ENCODE peak calls at places on chromosome 20, in five cellular contexts. One of them, this sample, is unnamed.

GRCh38 chr20:59518881-59519706 is 85.2 kb upstream of the PHACTR3 start:
- DNase-seq in tibial nerve: no peak
- DNase-seq in GF-D8: no peak
- DNase-seq in adrenal gland: no peak
- DNase-seq in NCI-H2081: peak; percentile 15
- DNase-seq in this sample: peak; percentile 54

GRCh38 chr20:56391596-56392281 is at the start of gene AURKA:
- DNase-seq in tibial nerve: no peak
- DNase-seq in GF-D8: no peak
- DNase-seq in adrenal gland: no peak
- DNase-seq in NCI-H2081: no peak
- DNase-seq in this sample: no peak

GRCh38 chr20:54123587-54124180 is 50.1 kb downstream of the CYP24A1 start:
- DNase-seq in tibial nerve: no peak
- DNase-seq in GF-D8: no peak
- DNase-seq in adrenal gland: peak; percentile 53
- DNase-seq in NCI-H2081: no peak
- DNase-seq in this sample: no peak

GRCh38 chr20:37207176-37207575 is 27.8 kb upstream of the MROH8 start:
- DNase-seq in tibial nerve: no peak
- DNase-seq in GF-D8: no peak
- DNase-seq in adrenal gland: peak; percentile 56
- DNase-seq in NCI-H2081: no peak
- DNase-seq in this sample: no peak

GRCh38 chr20:6265204-6265904 is 142.5 kb upstream of the FERMT1 start:
- DNase-seq in tibial nerve: no peak
- DNase-seq in GF-D8: no peak
- DNase-seq in adrenal gland: no peak
- DNase-seq in NCI-H2081: peak; percentile 33
- DNase-seq in this sample: no peak

GRCh38 chr20:41329435-41330342 is 10.9 kb upstream of the LPIN3 start:
- DNase-seq in tibial nerve: peak; percentile 62
- DNase-seq in GF-D8: peak; percentile 60
- DNase-seq in adrenal gland: peak; percentile 95
- DNase-seq in NCI-H2081: no peak
- DNase-seq in this sample: no peak

GRCh38 chr20:60993647-60994046 is 258.4 kb upstream of the CDH4 start:
- DNase-seq in tibial nerve: no peak
- DNase-seq in GF-D8: no peak
- DNase-seq in adrenal gland: no peak
- DNase-seq in NCI-H2081: no peak
- DNase-seq in this sample: no peak

GRCh38 chr20:53466279-53466678 is 127.4 kb downstream of the ZNF217 start:
- DNase-seq in tibial nerve: no peak
- DNase-seq in GF-D8: no peak
- DNase-seq in adrenal gland: no peak
- DNase-seq in NCI-H2081: no peak
- DNase-seq in this sample: no peak

GRCh38 chr20:5039255-5039657 is 37.9 kb upstream of the SLC23A2 start:
- DNase-seq in tibial nerve: no peak
- DNase-seq in GF-D8: no peak
- DNase-seq in adrenal gland: no peak
- DNase-seq in NCI-H2081: no peak
- DNase-seq in this sample: no peak

GRCh38 chr20:23320317-23320716 is 30.3 kb upstream of the NXT1 start:
- DNase-seq in tibial nerve: no peak
- DNase-seq in GF-D8: no peak
- DNase-seq in adrenal gland: no peak
- DNase-seq in NCI-H2081: no peak
- DNase-seq in this sample: no peak

GRCh38 chr20:44765647-44766367 is 20.1 kb downstream of the KCNK15 start:
- DNase-seq in tibial nerve: no peak
- DNase-seq in GF-D8: no peak
- DNase-seq in adrenal gland: no peak
- DNase-seq in NCI-H2081: no peak
- DNase-seq in this sample: no peak

GRCh38 chr20:34390769-34391447 is 27.8 kb downstream of the ITCH start:
- DNase-seq in tibial nerve: no peak
- DNase-seq in GF-D8: no peak
- DNase-seq in adrenal gland: peak; percentile 88
- DNase-seq in NCI-H2081: no peak
- DNase-seq in this sample: no peak

GRCh38 chr20:56922497-56922896 is 293.4 kb downstream of the TFAP2C start:
- DNase-seq in tibial nerve: no peak
- DNase-seq in GF-D8: no peak
- DNase-seq in adrenal gland: no peak
- DNase-seq in NCI-H2081: no peak
- DNase-seq in this sample: no peak

GRCh38 chr20:38044685-38045084 is 11.1 kb downstream of the RPRD1B start:
- DNase-seq in tibial nerve: no peak
- DNase-seq in GF-D8: no peak
- DNase-seq in adrenal gland: no peak
- DNase-seq in NCI-H2081: no peak
- DNase-seq in this sample: no peak

This sample was measured in neuronal stem cell.